ENCODE peak calls at places on chromosomes 6 and 20, in ten cellular contexts. R, U, G, T, M, B, J, N, S and K are unnamed samples.

GRCh38 chr6:163806761-163807499 is 392.4 kb downstream of the QKI start:
- DNase-seq in N (no peak), T (no peak), G (no peak), B (no peak), S (no peak), J (no peak), U (no peak), M (no peak), R (peak; percentile 46), K (peak; percentile 23)

GRCh38 chr6:29762781-29763214 is 39.6 kb downstream of the HLA-F start:
- DNase-seq in S (no peak), J (no peak), M (no peak), N (no peak), R (no peak), B (no peak), U (no peak), G (no peak), T (no peak), K (no peak)

GRCh38 chr20:12166053-12166717 is 248.5 kb downstream of the BTBD3 start:
- DNase-seq in M (peak; percentile 12), R (peak; percentile 97), B (peak; percentile 66), S (peak; percentile 41), J (no peak), U (no peak), N (peak; percentile 78), G (no peak), T (no peak), K (no peak)

GRCh38 chr6:159788757-159789376 is 535 bp downstream of the TCP1 start:
- DNase-seq in R (peak; percentile 41), N (no peak), U (peak; percentile 49), B (peak; percentile 68), S (peak; percentile 70), G (peak; percentile 60), M (peak; percentile 72), T (no peak), J (peak; percentile 11), K (peak; percentile 56)

GRCh38 chr6:7975764-7976146 is 65.2 kb upstream of the TXNDC5 start:
- DNase-seq in J (no peak), U (peak; percentile 22), T (no peak), S (peak; percentile 56), M (peak; percentile 27), G (no peak), R (no peak), N (no peak), B (peak; percentile 22), K (no peak)

GRCh38 chr6:143449731-143450452 is 603 bp downstream of the ADAT2 start:
- DNase-seq in G (peak; percentile 50), R (peak; percentile 38), B (peak; percentile 26), J (no peak), M (peak; percentile 68), T (peak; percentile 10), N (no peak), U (peak; percentile 22), S (peak; percentile 23), K (no peak)

GRCh38 chr6:53651764-53652401 is 13.7 kb downstream of the KLHL31 start:
- DNase-seq in J (peak; percentile 28), G (peak; percentile 78), R (peak; percentile 64), M (no peak), N (no peak), U (peak; percentile 55), B (peak; percentile 92), S (peak; percentile 88), T (peak; percentile 72), K (peak; percentile 85)

GRCh38 chr20:49167811-49168507 is 20.2 kb downstream of the STAU1 start:
- DNase-seq in S (no peak), T (no peak), J (no peak), U (no peak), B (no peak), R (peak; percentile 45), N (no peak), G (no peak), M (no peak), K (no peak)

GRCh38 chr6:68473433-68474210 is 161.5 kb upstream of the ADGRB3 start:
- DNase-seq in J (no peak), U (no peak), T (no peak), S (no peak), R (no peak), N (no peak), G (no peak), B (peak; percentile 8), M (no peak), K (no peak)

GRCh38 chr20:38231786-38232130 is 28.8 kb downstream of the KIAA1755 start:
- DNase-seq in R (peak; percentile 71), T (no peak), J (no peak), N (no peak), S (no peak), B (no peak), G (no peak), M (no peak), U (peak; percentile 55), K (no peak)

GRCh38 chr6:135722679-135723078 is 128.8 kb upstream of the PDE7B start:
- DNase-seq in B (peak; percentile 68), T (no peak), R (peak; percentile 97), G (no peak), M (no peak), N (peak; percentile 60), S (no peak), J (no peak), U (no peak), K (no peak)

GRCh38 chr20:3156811-3157619 is 2.6 kb downstream of the FASTKD5 start:
- DNase-seq in S (no peak), R (peak; percentile 14), U (no peak), T (no peak), G (no peak), J (no peak), N (no peak), M (no peak), B (no peak), K (no peak)

GRCh38 chr6:133889557-133890301 is 816 bp downstream of the TCF21 start:
- DNase-seq in G (peak; percentile 80), T (no peak), U (no peak), S (no peak), J (no peak), B (peak; percentile 43), N (no peak), R (peak; percentile 23), M (no peak), K (peak; percentile 45)

GRCh38 chr6:108621117-108621516 is 60.4 kb downstream of the FOXO3 start:
- DNase-seq in R (peak; percentile 86), S (peak; percentile 35), U (peak; percentile 71), N (peak; percentile 21), B (no peak), J (no peak), M (peak; percentile 76), G (no peak), T (no peak), K (no peak)

GRCh38 chr6:142441716-142442115 is 139.9 kb downstream of the ADGRG6 start:
- DNase-seq in U (no peak), N (no peak), J (no peak), B (no peak), S (no peak), G (no peak), M (no peak), T (no peak), R (no peak), K (no peak)

GRCh38 chr6:123462141-123462540 is 174.6 kb downstream of the TRDN start:
- DNase-seq in J (no peak), M (no peak), R (no peak), G (no peak), T (no peak), S (no peak), N (no peak), U (no peak), B (no peak), K (no peak)

GRCh38 chr20:8361008-8361652 is 229.1 kb downstream of the PLCB1 start:
- DNase-seq in U (no peak), R (peak; percentile 73), J (no peak), G (no peak), M (peak; percentile 9), B (no peak), T (no peak), S (no peak), N (no peak), K (no peak)

GRCh38 chr6:32843979-32844838 is at the start of gene PSMB8:
- DNase-seq in T (peak; percentile 94), G (peak; percentile 95), N (peak; percentile 72), B (peak; percentile 97), S (peak; percentile 99), U (peak; percentile 98), R (peak; percentile 91), M (peak; percentile 96), J (peak; percentile 87), K (peak; percentile 93)
- TF ChIP-seq CTCF in T (no peak), G (no peak), N (peak; percentile 42), B (peak; percentile 38), S (no peak), U (peak; percentile 9), R (peak; percentile 24), M (no peak), J (peak; percentile 21), K (no peak)

DNA sequence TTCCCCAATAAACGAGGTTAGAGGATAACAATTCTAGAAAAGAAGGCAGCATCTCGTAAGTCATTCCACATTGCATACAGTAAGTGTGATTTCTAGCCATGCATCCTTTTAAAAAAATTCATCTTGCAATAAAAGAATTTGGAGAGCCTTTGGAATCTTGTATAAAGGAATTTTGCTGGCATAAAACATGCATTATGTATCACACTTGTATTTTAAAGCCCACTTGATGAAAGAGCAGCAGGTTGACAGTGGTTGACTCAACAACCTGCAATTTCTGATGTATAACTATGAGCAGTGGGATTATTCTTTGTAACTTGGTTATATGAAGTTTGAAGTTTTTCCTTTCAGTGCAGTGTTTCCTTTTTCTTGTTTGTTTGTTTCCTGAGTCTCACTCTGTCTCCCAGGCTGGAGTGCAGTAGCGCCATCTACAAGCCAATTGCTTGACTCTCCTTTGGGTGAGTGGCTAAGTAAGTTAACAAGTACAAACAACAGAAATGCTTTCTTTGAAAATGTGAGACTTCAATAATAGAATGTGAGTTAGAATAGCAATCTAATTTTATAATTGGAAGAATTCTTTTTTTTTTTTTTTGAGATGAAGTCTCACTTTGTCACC is 39.9 kb downstream of the JARID2 start:
- DNase-seq in B (no peak), S (no peak), M (peak; percentile 52), R (peak; percentile 79), T (no peak), G (no peak), N (no peak), J (no peak), U (no peak), K (no peak)
- TF ChIP-seq CTCF in B (no peak), S (no peak), M (no peak), R (no peak), T (no peak), G (no peak), N (no peak), J (no peak), U (no peak), K (no peak)

DNA sequence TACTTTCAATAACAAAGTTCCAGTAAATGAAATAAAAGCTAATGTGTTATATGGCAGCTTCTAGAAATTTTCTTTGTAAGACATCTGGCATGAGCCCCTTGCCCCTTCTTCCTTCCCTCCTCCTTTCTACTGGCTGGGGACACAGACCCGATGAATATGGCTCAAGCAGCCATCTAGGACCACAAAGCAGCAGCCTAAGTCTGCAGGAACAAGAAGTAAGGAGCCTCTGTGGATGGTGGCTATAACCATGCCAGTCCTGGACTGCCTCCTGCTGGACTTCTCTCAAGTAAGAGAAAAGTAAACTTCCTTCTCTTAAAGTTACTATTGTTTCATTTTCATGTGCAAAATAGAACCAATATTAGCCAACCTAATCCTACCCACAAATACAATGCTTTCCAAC is 114.9 kb upstream of the DST start:
- DNase-seq in T (no peak), M (peak; percentile 51), S (peak; percentile 52), G (no peak), B (peak; percentile 67), R (peak; percentile 58), J (no peak), N (no peak), U (no peak), K (no peak)
- TF ChIP-seq CTCF in T (no peak), M (no peak), S (peak; percentile 55), G (no peak), B (peak; percentile 57), R (peak; percentile 67), J (peak; percentile 55), N (peak; percentile 56), U (peak; percentile 26), K (no peak)

GRCh38 chr6:2760882-2761842 is 4.0 kb upstream of the WRNIP1 start:
- DNase-seq in B (no peak), T (no peak), J (no peak), S (no peak), G (no peak), R (no peak), M (peak; percentile 43), N (no peak), U (no peak), K (no peak)
- TF ChIP-seq CTCF in B (peak; percentile 23), T (peak; percentile 76), J (peak; percentile 55), S (peak; percentile 27), G (peak; percentile 43), R (peak; percentile 41), M (peak; percentile 35), N (peak; percentile 20), U (no peak), K (peak; percentile 71)